ENCODE peak calls at places on chromosomes 2 and 18, in ten cellular contexts. P is GM18507, I is HCEC 1CT, A is cerebellar cortex, K is ovary, G is HTR-8/SVneo, O is kidney, H is H4, W is WTC11, Q is fibroblast of the conjunctiva. S is an unnamed sample.

GRCh38 chr2:226398580-226398979 is 401.0 kb downstream of the IRS1 start:
- DNase-seq in P (no peak), I (no peak), A (no peak), K (no peak), G (no peak), O (no peak), H (no peak), W (no peak), Q (peak), S (no peak)

GRCh38 chr2:233353769-233354499 is at the start of gene DGKD:
- DNase-seq in P (peak), I (peak), A (peak), K (peak), G (peak), O (peak), H (no peak), W (peak), Q (no peak), S (no peak)

GRCh38 chr2:128454980-128455709 is 136.5 kb upstream of the HS6ST1 start:
- DNase-seq in P (no peak), I (no peak), A (no peak), K (peak), G (no peak), O (peak), H (no peak), W (no peak), Q (no peak), S (no peak)

GRCh38 chr18:48959551-48959920 is 8.8 kb upstream of the SMAD7 start:
- DNase-seq in P (no peak), I (no peak), A (no peak), K (no peak), G (no peak), O (no peak), H (no peak), W (no peak), Q (no peak), S (no peak)

GRCh38 chr2:205563646-205564045 is 118.7 kb upstream of the NRP2 start:
- DNase-seq in P (no peak), I (no peak), A (no peak), K (no peak), G (no peak), O (no peak), H (no peak), W (peak), Q (no peak), S (no peak)

GRCh38 chr18:8389391-8390340 is 219.6 kb upstream of the RAB12 start:
- DNase-seq in P (no peak), I (peak), A (peak), K (peak), G (peak), O (no peak), H (peak), W (peak), Q (peak), S (no peak)

GRCh38 chr2:240327566-240327965 is 107.9 kb upstream of the GPC1 start:
- DNase-seq in P (no peak), I (no peak), A (no peak), K (no peak), G (no peak), O (peak), H (no peak), W (no peak), Q (no peak), S (no peak)

GRCh38 chr2:1685957-1686783 is 58.1 kb downstream of the PXDN start:
- DNase-seq in P (no peak), I (peak), A (no peak), K (no peak), G (peak), O (no peak), H (no peak), W (peak), Q (no peak), S (no peak)

GRCh38 chr18:69691008-69691760 is 256.5 kb downstream of the CD226 start:
- DNase-seq in P (no peak), I (no peak), A (no peak), K (no peak), G (no peak), O (no peak), H (no peak), W (no peak), Q (no peak), S (no peak)

GRCh38 chr2:118669639-118670038 is 177.8 kb downstream of the EN1 start:
- DNase-seq in P (no peak), I (no peak), A (no peak), K (no peak), G (no peak), O (no peak), H (no peak), W (no peak), Q (no peak), S (no peak)

GRCh38 chr2:15331787-15332186 is 229.3 kb downstream of the NBAS start:
- DNase-seq in P (no peak), I (no peak), A (no peak), K (no peak), G (no peak), O (no peak), H (no peak), W (no peak), Q (no peak), S (no peak)

GRCh38 chr2:9552491-9553178 is 3.0 kb downstream of the ADAM17 start:
- DNase-seq in P (no peak), I (peak), A (no peak), K (no peak), G (peak), O (no peak), H (peak), W (no peak), Q (peak), S (no peak)

GRCh38 chr18:2850816-2851215 is 4.0 kb downstream of the EMILIN2 start:
- DNase-seq in P (no peak), I (no peak), A (no peak), K (no peak), G (no peak), O (no peak), H (no peak), W (no peak), Q (no peak), S (no peak)